ENCODE peak calls at places on chromosomes 11 and 22, in ten cellular contexts. One of them, this sample, is unnamed.

GRCh38 chr11:12177739-12178338 is 67.4 kb downstream of the MICAL2 start:
- DNase-seq in HCT116: no peak
- DNase-seq in breast epithelium: no peak
- DNase-seq in GM12891: no peak
- DNase-seq in transverse colon: no peak
- DNase-seq in heart left ventricle: no peak
- DNase-seq in thyroid gland: no peak
- DNase-seq in endothelial cell of umbilical vein: no peak
- DNase-seq in esophagus squamous epithelium: no peak
- DNase-seq in sigmoid colon: no peak
- DNase-seq in this sample: no peak

GRCh38 chr11:117934526-117935307 is 5.5 kb upstream of the TMPRSS13 start:
- DNase-seq in HCT116: no peak
- DNase-seq in breast epithelium: peak
- DNase-seq in GM12891: no peak
- DNase-seq in transverse colon: no peak
- DNase-seq in heart left ventricle: no peak
- DNase-seq in thyroid gland: no peak
- DNase-seq in endothelial cell of umbilical vein: no peak
- DNase-seq in esophagus squamous epithelium: no peak
- DNase-seq in sigmoid colon: peak
- DNase-seq in this sample: no peak

GRCh38 chr22:26210390-26210789 is 41.1 kb downstream of the SEZ6L start:
- DNase-seq in HCT116: no peak
- DNase-seq in breast epithelium: no peak
- DNase-seq in GM12891: no peak
- DNase-seq in transverse colon: no peak
- DNase-seq in heart left ventricle: no peak
- DNase-seq in thyroid gland: no peak
- DNase-seq in endothelial cell of umbilical vein: no peak
- DNase-seq in esophagus squamous epithelium: no peak
- DNase-seq in sigmoid colon: peak
- DNase-seq in this sample: no peak

GRCh38 chr22:30607300-30607930 is 441 bp downstream of the TCN2 start:
- DNase-seq in HCT116: no peak
- DNase-seq in breast epithelium: no peak
- DNase-seq in GM12891: no peak
- DNase-seq in transverse colon: no peak
- DNase-seq in heart left ventricle: no peak
- DNase-seq in thyroid gland: no peak
- DNase-seq in endothelial cell of umbilical vein: no peak
- DNase-seq in esophagus squamous epithelium: no peak
- DNase-seq in sigmoid colon: no peak
- DNase-seq in this sample: no peak

GRCh38 chr11:88411265-88411664 is 73.7 kb upstream of the CTSC start:
- DNase-seq in HCT116: no peak
- DNase-seq in breast epithelium: no peak
- DNase-seq in GM12891: no peak
- DNase-seq in transverse colon: no peak
- DNase-seq in heart left ventricle: no peak
- DNase-seq in thyroid gland: no peak
- DNase-seq in endothelial cell of umbilical vein: no peak
- DNase-seq in esophagus squamous epithelium: no peak
- DNase-seq in sigmoid colon: no peak
- DNase-seq in this sample: no peak

GRCh38 chr11:15127341-15127740 is 12.6 kb downstream of the INSC start:
- DNase-seq in HCT116: no peak
- DNase-seq in breast epithelium: no peak
- DNase-seq in GM12891: no peak
- DNase-seq in transverse colon: no peak
- DNase-seq in heart left ventricle: no peak
- DNase-seq in thyroid gland: no peak
- DNase-seq in endothelial cell of umbilical vein: no peak
- DNase-seq in esophagus squamous epithelium: no peak
- DNase-seq in sigmoid colon: no peak
- DNase-seq in this sample: peak

GRCh38 chr22:37269930-37270678 is 12.2 kb upstream of the CYTH4 start:
- DNase-seq in HCT116: no peak
- DNase-seq in breast epithelium: no peak
- DNase-seq in GM12891: no peak
- DNase-seq in transverse colon: no peak
- DNase-seq in heart left ventricle: no peak
- DNase-seq in thyroid gland: no peak
- DNase-seq in endothelial cell of umbilical vein: no peak
- DNase-seq in esophagus squamous epithelium: no peak
- DNase-seq in sigmoid colon: no peak
- DNase-seq in this sample: no peak

GRCh38 chr22:36430863-36431262 is 43.1 kb upstream of the MYH9 start:
- DNase-seq in HCT116: no peak
- DNase-seq in breast epithelium: no peak
- DNase-seq in GM12891: no peak
- DNase-seq in transverse colon: no peak
- DNase-seq in heart left ventricle: no peak
- DNase-seq in thyroid gland: no peak
- DNase-seq in endothelial cell of umbilical vein: peak
- DNase-seq in esophagus squamous epithelium: no peak
- DNase-seq in sigmoid colon: no peak
- DNase-seq in this sample: no peak

GRCh38 chr11:126817096-126817495 is 183.5 kb downstream of the KIRREL3 start:
- DNase-seq in HCT116: no peak
- DNase-seq in breast epithelium: no peak
- DNase-seq in GM12891: no peak
- DNase-seq in transverse colon: no peak
- DNase-seq in heart left ventricle: no peak
- DNase-seq in thyroid gland: no peak
- DNase-seq in endothelial cell of umbilical vein: peak
- DNase-seq in esophagus squamous epithelium: no peak
- DNase-seq in sigmoid colon: no peak
- DNase-seq in this sample: peak

GRCh38 chr11:61899146-61899841 is 7.9 kb upstream of the FADS3 start:
- DNase-seq in HCT116: peak
- DNase-seq in breast epithelium: peak
- DNase-seq in GM12891: peak
- DNase-seq in transverse colon: peak
- DNase-seq in heart left ventricle: peak
- DNase-seq in thyroid gland: peak
- DNase-seq in endothelial cell of umbilical vein: peak
- DNase-seq in esophagus squamous epithelium: peak
- DNase-seq in sigmoid colon: peak
- DNase-seq in this sample: peak

GRCh38 chr11:84333196-84333595 is 1047.0 kb upstream of the CCDC90B start:
- DNase-seq in HCT116: no peak
- DNase-seq in breast epithelium: no peak
- DNase-seq in GM12891: no peak
- DNase-seq in transverse colon: no peak
- DNase-seq in heart left ventricle: no peak
- DNase-seq in thyroid gland: no peak
- DNase-seq in endothelial cell of umbilical vein: no peak
- DNase-seq in esophagus squamous epithelium: no peak
- DNase-seq in sigmoid colon: no peak
- DNase-seq in this sample: no peak

GRCh38 chr11:18005376-18006129 is 7.3 kb downstream of the SERGEF start:
- DNase-seq in HCT116: no peak
- DNase-seq in breast epithelium: no peak
- DNase-seq in GM12891: no peak
- DNase-seq in transverse colon: no peak
- DNase-seq in heart left ventricle: no peak
- DNase-seq in thyroid gland: no peak
- DNase-seq in endothelial cell of umbilical vein: no peak
- DNase-seq in esophagus squamous epithelium: no peak
- DNase-seq in sigmoid colon: no peak
- DNase-seq in this sample: no peak

GRCh38 chr11:1005913-1006312 is 30.6 kb downstream of the MUC6 start:
- DNase-seq in HCT116: no peak
- DNase-seq in breast epithelium: no peak
- DNase-seq in GM12891: no peak
- DNase-seq in transverse colon: no peak
- DNase-seq in heart left ventricle: peak
- DNase-seq in thyroid gland: no peak
- DNase-seq in endothelial cell of umbilical vein: no peak
- DNase-seq in esophagus squamous epithelium: no peak
- DNase-seq in sigmoid colon: peak
- DNase-seq in this sample: no peak

GRCh38 chr11:13535819-13536218 is 40.0 kb upstream of the PTH start:
- DNase-seq in HCT116: peak
- DNase-seq in breast epithelium: no peak
- DNase-seq in GM12891: no peak
- DNase-seq in transverse colon: no peak
- DNase-seq in heart left ventricle: no peak
- DNase-seq in thyroid gland: no peak
- DNase-seq in endothelial cell of umbilical vein: no peak
- DNase-seq in esophagus squamous epithelium: no peak
- DNase-seq in sigmoid colon: no peak
- DNase-seq in this sample: no peak

GRCh38 chr11:61885784-61886580 is 5.4 kb downstream of the FADS3 start:
- DNase-seq in HCT116: no peak
- DNase-seq in breast epithelium: no peak
- DNase-seq in GM12891: no peak
- DNase-seq in transverse colon: no peak
- DNase-seq in heart left ventricle: no peak
- DNase-seq in thyroid gland: no peak
- DNase-seq in endothelial cell of umbilical vein: no peak
- DNase-seq in esophagus squamous epithelium: no peak
- DNase-seq in sigmoid colon: no peak
- DNase-seq in this sample: no peak

GRCh38 chr11:61052182-61052972 is 49.9 kb upstream of the CD5 start:
- DNase-seq in HCT116: no peak
- DNase-seq in breast epithelium: no peak
- DNase-seq in GM12891: no peak
- DNase-seq in transverse colon: no peak
- DNase-seq in heart left ventricle: no peak
- DNase-seq in thyroid gland: peak
- DNase-seq in endothelial cell of umbilical vein: no peak
- DNase-seq in esophagus squamous epithelium: no peak
- DNase-seq in sigmoid colon: no peak
- DNase-seq in this sample: no peak

GRCh38 chr22:43711681-43712080 is 100.4 kb downstream of the EFCAB6 start:
- DNase-seq in HCT116: no peak
- DNase-seq in breast epithelium: no peak
- DNase-seq in GM12891: no peak
- DNase-seq in transverse colon: no peak
- DNase-seq in heart left ventricle: no peak
- DNase-seq in thyroid gland: no peak
- DNase-seq in endothelial cell of umbilical vein: no peak
- DNase-seq in esophagus squamous epithelium: no peak
- DNase-seq in sigmoid colon: no peak
- DNase-seq in this sample: no peak

GRCh38 chr22:43714104-43714503 is 98.0 kb downstream of the EFCAB6 start:
- DNase-seq in HCT116: no peak
- DNase-seq in breast epithelium: no peak
- DNase-seq in GM12891: no peak
- DNase-seq in transverse colon: no peak
- DNase-seq in heart left ventricle: no peak
- DNase-seq in thyroid gland: no peak
- DNase-seq in endothelial cell of umbilical vein: no peak
- DNase-seq in esophagus squamous epithelium: no peak
- DNase-seq in sigmoid colon: no peak
- DNase-seq in this sample: no peak
- TF ChIP-seq POLR2A in HCT116: no peak
- TF ChIP-seq POLR2A in breast epithelium: no peak
- TF ChIP-seq POLR2A in GM12891: no peak
- TF ChIP-seq POLR2A in transverse colon: no peak
- TF ChIP-seq POLR2A in heart left ventricle: no peak
- TF ChIP-seq POLR2A in thyroid gland: no peak
- TF ChIP-seq POLR2A in endothelial cell of umbilical vein: no peak
- TF ChIP-seq POLR2A in esophagus squamous epithelium: no peak
- TF ChIP-seq POLR2A in sigmoid colon: no peak
- TF ChIP-seq POLR2A in this sample: no peak

GRCh38 chr11:65111537-65112225 is at the start of gene TM7SF2:
- DNase-seq in HCT116: peak
- DNase-seq in breast epithelium: peak
- DNase-seq in GM12891: peak
- DNase-seq in transverse colon: peak
- DNase-seq in heart left ventricle: peak
- DNase-seq in thyroid gland: peak
- DNase-seq in endothelial cell of umbilical vein: peak
- DNase-seq in esophagus squamous epithelium: peak
- DNase-seq in sigmoid colon: peak
- DNase-seq in this sample: no peak
- TF ChIP-seq POLR2A in HCT116: peak
- TF ChIP-seq POLR2A in breast epithelium: no peak
- TF ChIP-seq POLR2A in GM12891: peak
- TF ChIP-seq POLR2A in transverse colon: peak
- TF ChIP-seq POLR2A in heart left ventricle: peak
- TF ChIP-seq POLR2A in thyroid gland: peak
- TF ChIP-seq POLR2A in endothelial cell of umbilical vein: peak
- TF ChIP-seq POLR2A in esophagus squamous epithelium: peak
- TF ChIP-seq POLR2A in sigmoid colon: peak
- TF ChIP-seq POLR2A in this sample: no peak

GRCh38 chr11:2990617-2991476 is 1.3 kb downstream of the NAP1L4 start:
- DNase-seq in HCT116: no peak
- DNase-seq in breast epithelium: no peak
- DNase-seq in GM12891: no peak
- DNase-seq in transverse colon: peak
- DNase-seq in heart left ventricle: no peak
- DNase-seq in thyroid gland: no peak
- DNase-seq in endothelial cell of umbilical vein: peak
- DNase-seq in esophagus squamous epithelium: no peak
- DNase-seq in sigmoid colon: no peak
- DNase-seq in this sample: peak
- TF ChIP-seq POLR2A in HCT116: no peak
- TF ChIP-seq POLR2A in breast epithelium: no peak
- TF ChIP-seq POLR2A in GM12891: peak
- TF ChIP-seq POLR2A in transverse colon: peak
- TF ChIP-seq POLR2A in heart left ventricle: no peak
- TF ChIP-seq POLR2A in thyroid gland: no peak
- TF ChIP-seq POLR2A in endothelial cell of umbilical vein: no peak
- TF ChIP-seq POLR2A in esophagus squamous epithelium: no peak
- TF ChIP-seq POLR2A in sigmoid colon: no peak
- TF ChIP-seq POLR2A in this sample: no peak

GRCh38 chr11:86814775-86815174 is 14.4 kb downstream of the PRSS23 start:
- DNase-seq in HCT116: no peak
- DNase-seq in breast epithelium: no peak
- DNase-seq in GM12891: no peak
- DNase-seq in transverse colon: no peak
- DNase-seq in heart left ventricle: no peak
- DNase-seq in thyroid gland: no peak
- DNase-seq in endothelial cell of umbilical vein: peak
- DNase-seq in esophagus squamous epithelium: no peak
- DNase-seq in sigmoid colon: no peak
- DNase-seq in this sample: no peak

GRCh38 chr11:86816251-86816726 is 15.9 kb downstream of the PRSS23 start:
- DNase-seq in HCT116: no peak
- DNase-seq in breast epithelium: no peak
- DNase-seq in GM12891: no peak
- DNase-seq in transverse colon: no peak
- DNase-seq in heart left ventricle: no peak
- DNase-seq in thyroid gland: no peak
- DNase-seq in endothelial cell of umbilical vein: peak
- DNase-seq in esophagus squamous epithelium: no peak
- DNase-seq in sigmoid colon: no peak
- DNase-seq in this sample: no peak

GRCh38 chr11:86812981-86813380 is 12.6 kb downstream of the PRSS23 start:
- DNase-seq in HCT116: no peak
- DNase-seq in breast epithelium: no peak
- DNase-seq in GM12891: no peak
- DNase-seq in transverse colon: no peak
- DNase-seq in heart left ventricle: no peak
- DNase-seq in thyroid gland: no peak
- DNase-seq in endothelial cell of umbilical vein: no peak
- DNase-seq in esophagus squamous epithelium: no peak
- DNase-seq in sigmoid colon: no peak
- DNase-seq in this sample: no peak

GRCh38 chr11:86815726-86816125 is 15.4 kb downstream of the PRSS23 start:
- DNase-seq in HCT116: no peak
- DNase-seq in breast epithelium: no peak
- DNase-seq in GM12891: no peak
- DNase-seq in transverse colon: no peak
- DNase-seq in heart left ventricle: no peak
- DNase-seq in thyroid gland: no peak
- DNase-seq in endothelial cell of umbilical vein: no peak
- DNase-seq in esophagus squamous epithelium: no peak
- DNase-seq in sigmoid colon: no peak
- DNase-seq in this sample: no peak

GRCh38 chr11:86818466-86819282 is 18.3 kb downstream of the PRSS23 start:
- DNase-seq in HCT116: peak
- DNase-seq in breast epithelium: no peak
- DNase-seq in GM12891: no peak
- DNase-seq in transverse colon: no peak
- DNase-seq in heart left ventricle: no peak
- DNase-seq in thyroid gland: peak
- DNase-seq in endothelial cell of umbilical vein: peak
- DNase-seq in esophagus squamous epithelium: no peak
- DNase-seq in sigmoid colon: no peak
- DNase-seq in this sample: no peak
- TF ChIP-seq POLR2A in HCT116: no peak
- TF ChIP-seq POLR2A in breast epithelium: no peak
- TF ChIP-seq POLR2A in GM12891: no peak
- TF ChIP-seq POLR2A in transverse colon: no peak
- TF ChIP-seq POLR2A in heart left ventricle: no peak
- TF ChIP-seq POLR2A in thyroid gland: no peak
- TF ChIP-seq POLR2A in endothelial cell of umbilical vein: no peak
- TF ChIP-seq POLR2A in esophagus squamous epithelium: no peak
- TF ChIP-seq POLR2A in sigmoid colon: no peak
- TF ChIP-seq POLR2A in this sample: no peak

This sample was measured in H54.